ENCODE peak calls at places on chromosomes 1 and 21, in four cellular contexts. C is fibroblast of lung, N is Peyer's patch, X is right lobe of liver. P is an unnamed sample. For H3K4me1, the result is how much of the 10 kb centered on the place peaks cover.

GRCh38 chr1:118388341-118388740 is 203.3 kb upstream of the SPAG17 start:
- DNase-seq in C (peak), N (no peak), X (no peak), P (no peak)

GRCh38 chr1:91676030-91676429 is 175.4 kb downstream of the CDC7 start:
- DNase-seq in C (no peak), N (no peak), X (no peak), P (no peak)

GRCh38 chr21:18114735-18115134 is 129.9 kb upstream of the CHODL start:
- DNase-seq in C (no peak), N (no peak), X (no peak), P (no peak)

GRCh38 chr1:174116042-174116441 is 43.3 kb upstream of the RABGAP1L start:
- DNase-seq in C (peak), N (no peak), X (no peak), P (no peak)

GRCh38 chr1:194289569-194290266 is 1103.3 kb upstream of the B3GALT2 start:
- DNase-seq in C (no peak), N (peak), X (no peak), P (no peak)

GRCh38 chr1:209220048-209220524 is 363.4 kb upstream of the CAMK1G start:
- DNase-seq in C (no peak), N (no peak), X (no peak), P (no peak)

GRCh38 chr1:118947790-118948189 is 40.4 kb downstream of the TBX15 start:
- DNase-seq in C (peak), N (no peak), X (no peak), P (no peak)

GRCh38 chr21:44737706-44738354 is 26.5 kb upstream of the TSPEAR start:
- DNase-seq in C (peak), N (no peak), X (no peak), P (no peak)

GRCh38 chr1:101407505-101408211 is 170.8 kb downstream of the S1PR1 start:
- DNase-seq in C (no peak), N (peak), X (no peak), P (no peak)

GRCh38 chr1:78464449-78464891 is 26.3 kb upstream of the PTGFR start:
- DNase-seq in C (peak), N (no peak), X (no peak), P (no peak)

GRCh38 chr1:10211805-10212405 is 1.5 kb downstream of the KIF1B start:
- DNase-seq in C (no peak), N (no peak), X (peak), P (peak)

GRCh38 chr1:215407575-215407974 is 159.5 kb upstream of the KCTD3 start:
- DNase-seq in C (peak), N (no peak), X (no peak), P (no peak)

GRCh38 chr1:59062743-59063142 is 234.2 kb upstream of the FGGY start:
- DNase-seq in C (peak), N (no peak), X (no peak), P (no peak)

GRCh38 chr21:28944296-28944695 is 48.4 kb downstream of the LTN1 start:
- DNase-seq in C (peak), N (no peak), X (no peak), P (no peak)

GRCh38 chr21:32494946-32495703 is 82.6 kb downstream of the EVA1C start:
- DNase-seq in C (peak), N (no peak), X (no peak), P (no peak)

DNA sequence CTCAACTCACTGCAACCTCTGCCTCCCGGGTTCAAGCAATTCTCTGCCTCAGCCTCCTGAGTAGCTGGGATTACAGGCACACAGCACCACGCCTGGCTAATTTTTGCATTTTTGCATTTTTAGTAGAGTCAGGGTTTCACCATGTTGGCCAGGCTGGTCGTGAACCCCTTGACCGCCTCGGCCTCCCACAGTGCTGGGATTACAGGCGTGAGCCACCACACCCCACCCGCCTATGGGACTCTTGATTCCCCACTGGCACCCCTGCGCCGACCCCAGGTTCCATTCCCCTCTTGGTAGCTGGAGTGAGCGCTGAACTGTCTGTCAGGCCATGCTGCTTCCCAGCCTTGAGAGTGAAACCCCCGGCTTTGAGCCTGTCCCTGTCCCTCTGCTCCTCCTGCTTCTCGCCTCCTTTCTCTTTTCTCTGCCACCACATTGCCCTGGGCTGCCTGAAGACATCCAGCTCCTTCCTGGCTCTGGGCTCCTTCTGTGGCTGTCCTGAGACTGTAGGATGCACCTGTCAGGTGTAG is 48.8 kb downstream of the IER5 start:
- DNase-seq in C (no peak), N (no peak), X (no peak), P (no peak)
- H3K4me1 ChIP-seq in C (under half), N (under half), X (under half), P (under half)

GRCh38 chr1:247933989-247934388 is 9.3 kb downstream of the OR2AJ1 start:
- DNase-seq in C (no peak), N (no peak), X (no peak), P (no peak)
- H3K4me1 ChIP-seq in C (under half), N (under half), X (under half), P (under half)

DNA sequence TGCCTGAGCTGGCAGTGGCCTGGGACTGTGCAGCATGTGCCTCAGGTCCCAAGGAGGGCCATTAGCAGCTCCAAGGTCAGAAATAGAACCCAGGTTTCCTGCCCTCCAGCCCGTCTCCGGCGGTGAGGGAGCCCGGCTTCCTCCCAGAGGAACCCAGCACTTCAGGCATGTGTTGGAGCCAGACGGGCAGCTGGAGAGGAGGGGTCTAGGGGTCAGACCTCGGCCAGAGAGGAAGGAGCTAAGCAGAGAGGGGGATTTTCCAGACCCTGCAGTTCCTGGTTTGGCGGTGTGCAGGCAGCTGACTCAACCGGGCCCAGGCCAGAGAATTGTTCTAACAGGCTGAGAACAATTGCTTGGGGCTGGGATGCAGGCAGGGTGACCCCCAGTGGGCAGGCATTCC is 37.1 kb downstream of the HSPG2 start:
- DNase-seq in C (no peak), N (no peak), X (no peak), P (no peak)
- H3K4me1 ChIP-seq in C (under half), N (under half), X (under half), P (under half)

DNA sequence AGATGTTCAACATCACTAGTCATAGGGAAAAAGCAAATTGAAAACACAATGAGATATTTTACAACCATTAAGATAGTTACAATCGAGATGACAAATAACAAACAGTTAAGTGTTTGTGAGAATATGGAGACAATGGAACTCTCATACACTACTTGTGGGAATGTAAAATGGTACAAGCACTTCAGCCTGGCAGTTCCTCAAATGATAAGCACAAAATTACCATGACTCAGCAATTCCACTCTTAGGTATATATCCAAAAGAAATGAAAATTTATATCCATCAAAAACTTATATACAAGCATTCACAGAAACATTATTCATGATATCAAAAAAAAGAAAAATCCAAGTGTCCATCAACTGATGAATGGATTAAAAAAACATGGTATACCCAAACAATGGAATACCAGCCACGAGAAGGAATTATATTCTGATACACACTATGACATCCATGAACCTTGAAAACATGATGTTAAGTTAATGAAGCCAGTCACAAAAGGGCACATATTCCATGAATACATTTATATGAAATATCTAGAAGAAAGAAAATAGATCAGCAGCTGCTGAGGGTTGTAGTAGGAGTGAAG is 76.4 kb downstream of the EVI5 start:
- DNase-seq in C (peak), N (no peak), X (no peak), P (no peak)
- H3K4me1 ChIP-seq in C (under half), N (under half), X (under half), P (under half)

P was measured in A673.